ENCODE peak calls at places on chromosomes 3 and 15, in six cellular contexts. T, Q, N, J, V and K are unnamed samples.

GRCh38 chr3:4835616-4836043 is 143.6 kb upstream of the BHLHE40 start:
- DNase-seq in J (peak), V (no peak), T (no peak), N (no peak), Q (no peak), K (no peak)

GRCh38 chr15:58932791-58933310 is 628 bp downstream of the SLTM start:
- DNase-seq in Q (peak), N (no peak), J (no peak), T (no peak), V (no peak), K (no peak)

GRCh38 chr15:63079938-63080626 is 37.5 kb downstream of the TPM1 start:
- DNase-seq in N (no peak), Q (no peak), T (no peak), J (peak), V (peak), K (no peak)

GRCh38 chr3:169457807-169458206 is 205.7 kb downstream of the MECOM start:
- DNase-seq in J (no peak), Q (no peak), N (no peak), V (no peak), T (no peak), K (no peak)

GRCh38 chr3:186922790-186923189 is 7.5 kb upstream of the ST6GAL1 start:
- DNase-seq in Q (no peak), T (no peak), J (no peak), N (no peak), V (no peak), K (no peak)

GRCh38 chr15:58875343-58875742 is 58.1 kb downstream of the SLTM start:
- DNase-seq in J (no peak), V (no peak), T (no peak), Q (no peak), N (no peak), K (no peak)

GRCh38 chr3:57006949-57007419 is 53.5 kb upstream of the SPATA12 start:
- DNase-seq in T (no peak), V (peak), J (peak), Q (peak), N (no peak), K (peak)

GRCh38 chr3:184145120-184145524 is 10.0 kb downstream of the EIF2B5 start:
- DNase-seq in T (peak), J (peak), Q (peak), V (peak), N (peak), K (no peak)

GRCh38 chr15:78054971-78055370 is 22.5 kb downstream of the TBC1D2B start:
- DNase-seq in V (no peak), Q (no peak), T (no peak), J (no peak), N (peak), K (no peak)

GRCh38 chr3:28286595-28286994 is 45.2 kb downstream of the CMC1 start:
- DNase-seq in V (peak), J (peak), N (no peak), T (no peak), Q (no peak), K (no peak)

GRCh38 chr3:98596902-98597500 is 3.6 kb upstream of the CPOX start:
- DNase-seq in V (no peak), J (no peak), T (no peak), N (no peak), Q (no peak), K (no peak)

GRCh38 chr3:7508821-7509220 is 647.9 kb downstream of the GRM7 start:
- DNase-seq in N (no peak), T (no peak), J (peak), Q (no peak), V (no peak), K (no peak)

GRCh38 chr3:136838641-136839555 is 20.0 kb downstream of the SLC35G2 start:
- DNase-seq in J (peak), V (peak), Q (no peak), N (no peak), T (no peak), K (no peak)

GRCh38 chr3:52682016-52682415 is 3.7 kb downstream of the PBRM1 start:
- DNase-seq in V (peak), T (no peak), Q (peak), J (peak), N (no peak), K (no peak)

GRCh38 chr3:71228156-71228885 is 355.2 kb downstream of the FOXP1 start:
- DNase-seq in T (no peak), N (no peak), J (no peak), Q (no peak), V (no peak), K (no peak)

GRCh38 chr3:25493246-25493645 is 65.2 kb downstream of the RARB start:
- DNase-seq in N (no peak), V (no peak), J (peak), T (no peak), Q (no peak), K (no peak)

GRCh38 chr3:191376742-191377141 is 46.4 kb upstream of the UTS2B start:
- DNase-seq in Q (no peak), J (peak), N (no peak), T (no peak), V (no peak), K (no peak)

GRCh38 chr3:128763967-128764366 is 38.0 kb downstream of the RAB7A start:
- DNase-seq in N (no peak), T (no peak), V (no peak), J (no peak), Q (no peak), K (no peak)

GRCh38 chr15:92109485-92109884 is 256.0 kb downstream of the SLCO3A1 start:
- DNase-seq in J (no peak), V (no peak), N (no peak), T (no peak), Q (no peak), K (no peak)

GRCh38 chr3:60086811-60087210 is 1037.0 kb upstream of the CFAP20DC start:
- DNase-seq in J (peak), V (peak), Q (no peak), T (no peak), N (no peak), K (no peak)

DNA sequence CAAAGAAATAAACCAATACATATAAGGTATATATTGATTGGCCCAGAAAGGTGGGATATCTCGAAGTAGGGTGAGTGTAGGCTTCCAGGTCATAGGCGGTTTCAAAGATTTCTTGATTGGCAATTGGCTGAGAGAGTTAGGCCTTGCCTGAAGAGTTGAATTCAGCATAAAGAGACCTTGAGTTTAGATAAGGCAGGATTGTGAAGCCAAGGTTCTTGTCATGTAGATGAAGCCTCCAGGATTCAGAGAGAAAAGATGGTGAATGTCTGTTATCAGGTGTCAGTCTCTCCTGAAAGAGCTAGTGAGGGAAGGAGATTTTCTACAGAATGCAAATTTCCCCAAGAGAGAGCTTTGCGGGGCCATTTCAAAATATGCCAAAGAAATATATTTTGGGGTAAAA is 216.9 kb upstream of the TLE3 start:
- DNase-seq in J (no peak), V (peak), T (no peak), N (no peak), Q (no peak), K (no peak)
- H3K27ac ChIP-seq in J (no peak), V (peak), T (no peak), N (no peak), Q (no peak), K (no peak)

GRCh38 chr15:101370330-101371024 is 75.4 kb upstream of the SNRPA1 start:
- DNase-seq in V (no peak), J (no peak), Q (no peak), T (no peak), N (no peak), K (no peak)

GRCh38 chr15:101369676-101370075 is 74.6 kb upstream of the SNRPA1 start:
- DNase-seq in J (no peak), Q (no peak), T (no peak), V (no peak), N (no peak), K (no peak)

GRCh38 chr15:101368868-101369642 is 74.0 kb upstream of the SNRPA1 start:
- DNase-seq in Q (no peak), N (no peak), J (no peak), V (no peak), T (no peak), K (no peak)

GRCh38 chr15:101368086-101368780 is 73.2 kb upstream of the SNRPA1 start:
- DNase-seq in J (no peak), N (no peak), Q (no peak), V (no peak), T (no peak), K (no peak)

DNA sequence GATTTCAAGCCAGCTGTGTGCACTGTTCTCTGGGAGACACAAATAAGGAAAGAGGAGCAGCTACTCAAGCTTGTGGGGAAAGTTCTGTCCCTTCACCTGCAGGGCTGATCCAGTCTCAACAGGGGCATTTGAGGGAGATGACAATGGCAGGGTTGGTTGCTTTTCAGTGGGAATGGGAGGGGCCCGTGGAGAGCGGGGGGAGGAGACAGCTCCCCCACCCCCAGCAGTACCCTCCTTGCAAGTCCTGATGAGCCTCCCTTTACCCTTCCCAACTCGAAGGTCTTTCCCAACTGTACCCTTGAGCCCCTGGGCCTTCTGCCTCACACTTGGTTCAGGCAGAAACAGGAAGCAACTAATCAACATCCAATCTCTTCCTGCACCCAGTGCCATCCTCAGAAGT is 71.8 kb upstream of the SNRPA1 start:
- DNase-seq in V (no peak), T (no peak), N (no peak), J (no peak), Q (no peak), K (no peak)
- H3K27ac ChIP-seq in V (no peak), T (no peak), N (no peak), J (no peak), Q (no peak), K (no peak)

GRCh38 chr3:16377847-16378302 is 112.9 kb downstream of the OXNAD1 start:
- DNase-seq in T (no peak), J (no peak), N (no peak), Q (no peak), V (no peak), K (no peak)

GRCh38 chr3:16378415-16378814 is 113.4 kb downstream of the OXNAD1 start:
- DNase-seq in N (no peak), J (no peak), T (no peak), Q (no peak), V (no peak), K (no peak)

GRCh38 chr3:16375891-16376290 is 110.9 kb downstream of the OXNAD1 start:
- DNase-seq in N (no peak), T (no peak), V (no peak), J (no peak), Q (no peak), K (no peak)

GRCh38 chr3:16378920-16379319 is 113.9 kb downstream of the OXNAD1 start:
- DNase-seq in T (no peak), J (peak), N (no peak), Q (no peak), V (no peak), K (no peak)

DNA sequence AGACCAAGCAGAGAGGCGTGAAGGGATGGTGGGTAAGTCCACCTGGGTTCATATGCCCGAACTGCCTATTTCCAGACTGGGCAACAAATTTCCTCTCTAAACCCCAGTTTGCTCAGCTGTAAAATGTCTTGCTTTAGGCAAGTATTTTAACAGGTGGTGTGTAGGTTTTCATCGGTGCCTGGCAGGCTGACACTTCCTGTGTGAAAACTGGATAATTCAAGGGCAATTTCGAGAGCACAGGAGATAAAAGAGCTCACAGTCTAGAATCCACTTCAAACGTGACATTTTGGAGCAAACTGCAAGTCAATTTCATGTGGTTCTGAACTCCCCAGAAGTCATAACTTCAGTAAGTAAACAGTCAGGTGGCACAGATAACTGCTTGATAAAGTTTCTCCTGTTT is 112.2 kb downstream of the OXNAD1 start:
- DNase-seq in V (no peak), J (no peak), T (no peak), Q (no peak), N (peak), K (no peak)
- H3K27ac ChIP-seq in V (no peak), J (no peak), T (no peak), Q (no peak), N (peak), K (no peak)

DNA sequence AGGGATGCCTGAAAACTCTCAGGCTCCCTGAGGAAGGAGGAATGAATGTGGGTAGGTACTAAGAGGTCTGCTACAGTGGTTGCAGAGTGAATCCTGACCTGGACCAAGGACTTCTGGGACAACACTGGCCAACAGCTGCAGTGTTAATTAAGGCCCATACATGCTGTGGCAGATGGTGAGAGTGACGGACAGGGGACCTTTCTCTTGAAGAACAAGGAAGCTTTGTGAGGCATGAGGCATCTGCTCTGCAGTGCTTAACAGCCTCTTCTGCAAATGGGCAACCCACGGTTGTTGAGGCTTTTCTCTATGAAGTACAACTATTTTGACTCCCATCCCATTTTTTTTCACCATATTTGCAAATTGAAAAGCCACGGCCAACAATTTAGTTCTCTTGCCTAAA is 26.6 kb upstream of the ACAN start:
- DNase-seq in N (no peak), V (no peak), J (no peak), T (no peak), Q (no peak), K (no peak)
- H3K27ac ChIP-seq in N (no peak), V (no peak), J (no peak), T (no peak), Q (no peak), K (no peak)

GRCh38 chr3:188279696-188280398 is 125.9 kb downstream of the LPP start:
- DNase-seq in Q (no peak), N (no peak), V (peak), T (no peak), J (peak), K (no peak)
- H3K27ac ChIP-seq in Q (no peak), N (no peak), V (no peak), T (no peak), J (peak), K (no peak)

GRCh38 chr15:67548862-67549651 is 6.6 kb downstream of the MAP2K5 start:
- DNase-seq in V (peak), J (no peak), N (no peak), T (no peak), Q (no peak), K (no peak)

GRCh38 chr15:67551207-67551743 is 8.8 kb downstream of the MAP2K5 start:
- DNase-seq in T (no peak), N (no peak), J (no peak), V (no peak), Q (no peak), K (no peak)

GRCh38 chr15:67548532-67548852 is 6.0 kb downstream of the MAP2K5 start:
- DNase-seq in N (no peak), V (no peak), J (no peak), Q (no peak), T (no peak), K (no peak)

GRCh38 chr15:67549736-67550135 is 7.2 kb downstream of the MAP2K5 start:
- DNase-seq in N (no peak), Q (no peak), V (no peak), J (no peak), T (no peak), K (no peak)

DNA sequence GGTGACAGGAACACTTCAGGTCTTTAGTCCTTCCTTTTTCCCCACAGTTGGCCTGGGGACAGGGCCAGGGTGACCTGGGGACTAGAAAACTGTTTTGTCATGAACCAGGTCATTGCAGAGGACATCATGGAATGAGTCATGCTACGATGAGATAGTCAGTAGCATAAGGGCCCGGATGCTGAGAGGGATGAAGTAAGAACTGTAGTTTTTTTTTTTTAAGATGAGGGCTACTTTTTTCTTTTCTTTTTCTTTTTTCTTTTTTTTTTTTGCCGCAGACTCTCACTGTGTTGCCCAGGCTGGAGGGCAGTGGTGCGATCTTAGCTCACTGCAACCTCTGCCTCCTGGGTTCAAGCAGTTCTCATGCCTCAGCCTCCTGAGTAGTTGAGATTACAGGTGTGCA is 8.0 kb downstream of the MAP2K5 start:
- DNase-seq in J (no peak), Q (no peak), V (peak), T (no peak), N (no peak), K (no peak)
- H3K27ac ChIP-seq in J (no peak), Q (no peak), V (no peak), T (no peak), N (no peak), K (no peak)

DNA sequence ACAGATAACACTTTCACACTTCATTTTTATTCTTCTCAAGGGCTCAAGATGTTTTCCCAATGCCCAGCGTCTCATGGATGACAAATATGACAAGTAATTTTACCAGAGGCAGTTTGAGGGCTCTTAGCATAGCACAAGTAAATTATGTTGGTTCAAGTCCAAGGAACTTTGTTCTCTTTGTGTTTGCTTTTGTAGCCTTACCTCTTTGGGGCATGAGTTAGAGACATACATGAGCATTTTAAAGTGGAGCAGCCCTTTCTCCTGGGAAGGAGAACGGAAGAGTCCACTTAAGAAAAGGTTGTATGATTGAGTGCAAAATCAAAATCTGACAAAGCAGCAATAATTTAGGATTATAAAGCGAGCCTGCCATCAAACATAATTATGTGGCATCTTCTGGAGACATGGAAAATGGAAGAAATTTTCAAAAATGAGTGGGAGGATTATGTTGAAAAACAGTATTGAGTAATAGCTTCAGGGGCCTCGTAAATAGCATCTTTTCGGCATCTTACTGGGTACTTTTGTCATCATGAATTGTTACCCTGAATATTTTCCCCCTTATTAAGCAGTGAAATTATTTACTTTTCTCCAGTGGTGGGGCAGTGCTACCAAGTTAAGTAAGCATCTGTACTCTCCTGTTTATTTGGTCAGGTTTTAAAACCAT is 65.9 kb downstream of the PGPEP1L start:
- DNase-seq in Q (no peak), N (no peak), T (no peak), V (no peak), J (no peak), K (no peak)
- H3K27ac ChIP-seq in Q (no peak), N (no peak), T (no peak), V (no peak), J (no peak), K (no peak)

GRCh38 chr3:99862208-99862607 is 44.5 kb downstream of the CMSS1 start:
- DNase-seq in Q (no peak), T (no peak), V (no peak), J (peak), N (no peak), K (no peak)
- H3K27ac ChIP-seq in Q (no peak), T (no peak), V (no peak), J (peak), N (no peak), K (no peak)

GRCh38 chr15:50307799-50308198 is 42.3 kb upstream of the HDC start:
- DNase-seq in J (no peak), T (no peak), N (no peak), V (no peak), Q (no peak), K (no peak)

GRCh38 chr15:50302581-50302980 is 37.1 kb upstream of the HDC start:
- DNase-seq in J (no peak), Q (no peak), N (no peak), T (no peak), V (no peak), K (no peak)

DNA sequence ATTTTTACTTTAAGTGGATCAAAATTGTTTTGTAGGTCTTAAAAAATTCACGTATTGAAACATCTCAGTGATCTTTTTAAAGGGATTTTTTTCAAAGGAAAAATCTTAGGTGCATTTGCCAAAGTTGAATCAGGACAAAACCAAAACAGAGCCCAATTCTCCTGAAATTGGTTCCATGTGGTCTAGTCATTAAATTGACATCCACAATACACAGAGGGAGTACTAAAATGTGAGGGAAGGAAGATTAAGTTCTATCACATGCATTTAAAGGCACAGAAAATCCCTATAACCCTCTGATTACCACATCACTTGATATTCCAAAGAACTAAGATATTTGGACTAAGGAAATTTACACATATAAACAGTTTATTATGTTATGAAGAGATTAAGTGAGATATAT is 39.3 kb upstream of the HDC start:
- DNase-seq in Q (no peak), T (no peak), V (no peak), N (no peak), J (no peak), K (no peak)
- H3K27ac ChIP-seq in Q (no peak), T (no peak), V (no peak), N (no peak), J (no peak), K (no peak)

GRCh38 chr3:156682963-156683362 is 8.6 kb downstream of the TIPARP start:
- DNase-seq in T (no peak), N (no peak), Q (no peak), J (no peak), V (no peak), K (no peak)
- H3K27ac ChIP-seq in T (no peak), N (no peak), Q (no peak), J (no peak), V (no peak), K (no peak)